ENCODE peak calls at places on chromosomes 2 and 18, in five cellular contexts. M, N, I, W and K are unnamed samples.

GRCh38 chr2:60858897-60859311 is 22.5 kb upstream of the REL start:
- DNase-seq in N (no peak), W (no peak), M (peak; percentile 26), I (no peak), K (no peak)

GRCh38 chr2:118433566-118433965 is 345.3 kb downstream of the INSIG2 start:
- DNase-seq in N (no peak), W (no peak), M (no peak), I (no peak), K (no peak)

GRCh38 chr18:36284671-36285295 is 12.7 kb upstream of the FHOD3 start:
- DNase-seq in N (peak; percentile 69), M (peak; percentile 64), W (no peak), I (peak; percentile 74), K (peak; percentile 84)

GRCh38 chr2:27705851-27706622 is 42.3 kb downstream of the SLC4A1AP start:
- DNase-seq in I (peak; percentile 98), W (peak; percentile 8), M (peak; percentile 68), N (peak; percentile 92), K (peak; percentile 96)

GRCh38 chr2:229296016-229296415 is 24.9 kb upstream of the PID1 start:
- DNase-seq in N (no peak), M (no peak), I (no peak), W (no peak), K (peak; percentile 55)

GRCh38 chr2:120978359-120979050 is 242.8 kb downstream of the GLI2 start:
- DNase-seq in N (peak; percentile 16), W (no peak), I (peak; percentile 64), M (no peak), K (no peak)

GRCh38 chr18:14769381-14769780 is 21.4 kb downstream of the ANKRD30B start:
- DNase-seq in N (no peak), W (no peak), M (no peak), I (no peak), K (no peak)

GRCh38 chr2:223747392-223748042 is 89.9 kb downstream of the AP1S3 start:
- DNase-seq in W (no peak), I (no peak), N (no peak), M (no peak), K (no peak)

GRCh38 chr18:48952287-48953095 is 1.7 kb upstream of the SMAD7 start:
- DNase-seq in N (peak; percentile 88), W (peak; percentile 89), M (peak; percentile 94), I (peak; percentile 92), K (peak; percentile 86)

GRCh38 chr2:194252127-194252526 is 1404.9 kb upstream of the SLC39A10 start:
- DNase-seq in W (no peak), I (no peak), M (no peak), N (no peak), K (no peak)

GRCh38 chr18:61528961-61529360 is 195.7 kb downstream of the CDH20 start:
- DNase-seq in W (no peak), N (no peak), M (no peak), I (no peak), K (no peak)

GRCh38 chr2:176082885-176083731 is 654 bp downstream of the EVX2 start:
- DNase-seq in I (no peak), M (no peak), N (no peak), W (no peak), K (no peak)

GRCh38 chr18:21303445-21303844 is 61.4 kb downstream of the GREB1L start:
- DNase-seq in W (no peak), N (no peak), I (no peak), M (no peak), K (no peak)

GRCh38 chr18:11570770-11571169 is 38.6 kb upstream of the SLC35G4 start:
- DNase-seq in M (no peak), I (peak; percentile 10), N (peak; percentile 24), W (no peak), K (peak; percentile 9)